ENCODE peak calls at places on chromosomes 13 and 19, in seven cellular contexts. K is PC-9, P is substantia nigra, I is transverse colon, S is breast epithelium, F is ovary, T is A549. G is an unnamed sample.
A peak's percentile ranks its signal among the peaks of the same experiment; 100 is the strongest.

GRCh38 chr13:35489050-35489449 is 12.6 kb upstream of the MAB21L1 start:
- DNase-seq in K (no peak), S (no peak), F (no peak), P (no peak), I (no peak), T (no peak), G (no peak)

GRCh38 chr19:35872180-35872579 is 3.8 kb downstream of the APLP1 start:
- DNase-seq in I (no peak), T (peak; percentile 56), F (no peak), S (no peak), K (no peak), P (no peak), G (no peak)

GRCh38 chr13:30363725-30364124 is 56.4 kb upstream of the KATNAL1 start:
- DNase-seq in F (no peak), I (no peak), K (no peak), P (no peak), T (no peak), S (no peak), G (no peak)

GRCh38 chr13:113916330-113916815 is 52.5 kb upstream of the GAS6 start:
- DNase-seq in I (no peak), T (peak; percentile 12), P (no peak), S (no peak), K (no peak), F (no peak), G (peak; percentile 58)

GRCh38 chr13:40399756-40400155 is 266.7 kb downstream of the FOXO1 start:
- DNase-seq in K (peak; percentile 6), S (no peak), T (no peak), F (no peak), P (no peak), I (no peak), G (no peak)

GRCh38 chr13:28574617-28575142 is 79.8 kb upstream of the FLT1 start:
- DNase-seq in F (no peak), K (no peak), S (no peak), T (peak; percentile 86), I (peak; percentile 46), P (no peak), G (peak; percentile 96)

GRCh38 chr13:46478641-46479040 is 74.3 kb upstream of the LRCH1 start:
- DNase-seq in K (no peak), T (no peak), F (no peak), P (no peak), I (no peak), S (no peak), G (no peak)

GRCh38 chr19:49422407-49423277 is 599 bp downstream of the PTH2 start:
- DNase-seq in T (peak; percentile 89), P (no peak), K (no peak), S (no peak), F (no peak), I (no peak), G (no peak)

GRCh38 chr19:34495416-34495815 is 13.9 kb downstream of the WTIP start:
- DNase-seq in T (no peak), I (no peak), S (no peak), F (no peak), P (no peak), K (no peak), G (no peak)

GRCh38 chr19:35265126-35265995 is 3.4 kb upstream of the USF2 start:
- DNase-seq in K (no peak), I (peak; percentile 8), F (no peak), T (no peak), P (no peak), S (peak; percentile 52), G (no peak)

GRCh38 chr13:109708014-109708617 is 78.3 kb downstream of the IRS2 start:
- DNase-seq in I (no peak), F (no peak), T (no peak), P (no peak), S (no peak), K (no peak), G (no peak)

GRCh38 chr19:33498391-33499000 is 23.1 kb downstream of the PEPD start:
- DNase-seq in T (no peak), S (no peak), F (no peak), P (no peak), I (no peak), K (no peak), G (no peak)

GRCh38 chr13:52809310-52809769 is 39.1 kb downstream of the PCDH8 start:
- DNase-seq in P (peak; percentile 55), I (peak; percentile 61), S (peak; percentile 59), K (peak; percentile 58), T (peak; percentile 73), F (no peak), G (peak; percentile 55)

GRCh38 chr13:53150568-53150967 is 122.0 kb downstream of the OLFM4 start:
- DNase-seq in K (no peak), S (no peak), I (no peak), T (no peak), P (no peak), F (no peak), G (no peak)

GRCh38 chr19:41735071-41735623 is 20.2 kb upstream of the CEACAM6 start:
- DNase-seq in I (no peak), T (no peak), P (no peak), S (no peak), K (no peak), F (no peak), G (no peak)

GRCh38 chr13:65808061-65808460 is 1422.1 kb downstream of the PCDH9 start:
- DNase-seq in K (no peak), S (no peak), I (no peak), T (no peak), F (no peak), P (no peak), G (no peak)

GRCh38 chr13:36674337-36675212 is 755 bp downstream of the SERTM1 start:
- DNase-seq in I (no peak), S (no peak), T (no peak), P (no peak), F (no peak), K (no peak), G (no peak)

GRCh38 chr19:44604241-44604640 is 9.1 kb upstream of the IGSF23 start:
- DNase-seq in I (no peak), K (no peak), P (no peak), S (no peak), T (no peak), F (no peak), G (no peak)
- H3K27ac ChIP-seq in I (no peak overlapping the region), K (no peak overlapping the region), P (no peak overlapping the region), S (no peak overlapping the region), T (no peak overlapping the region), F (no peak overlapping the region), G (peak overlapping the region; percentile 41)

GRCh38 chr13:42990147-42990990 is 1.7 kb downstream of the EPSTI1 start:
- DNase-seq in T (no peak), S (no peak), P (no peak), F (no peak), I (no peak), K (no peak), G (no peak)
- H3K27ac ChIP-seq in T (no peak overlapping the region), S (peak overlapping the region; percentile 85), P (no peak overlapping the region), F (no peak overlapping the region), I (peak overlapping the region; percentile 98), K (no peak overlapping the region), G (no peak overlapping the region)

GRCh38 chr19:47725759-47726401 is 12.7 kb downstream of the EHD2 start:
- DNase-seq in I (no peak), F (no peak), T (peak; percentile 53), P (no peak), K (no peak), S (no peak), G (peak; percentile 84)

GRCh38 chr19:47719047-47719885 is 6.0 kb downstream of the EHD2 start:
- DNase-seq in F (peak; percentile 97), S (peak; percentile 72), I (peak; percentile 80), K (no peak), P (peak; percentile 57), T (peak; percentile 91), G (peak; percentile 91)

GRCh38 chr19:47723573-47723923 is 10.3 kb downstream of the EHD2 start:
- DNase-seq in P (no peak), T (peak; percentile 92), K (peak; percentile 58), S (no peak), F (peak; percentile 69), I (peak; percentile 59), G (peak; percentile 60)

GRCh38 chr19:47716270-47716937 is 3.2 kb downstream of the EHD2 start:
- DNase-seq in P (no peak), T (no peak), I (no peak), K (no peak), S (no peak), F (no peak), G (no peak)

DNA sequence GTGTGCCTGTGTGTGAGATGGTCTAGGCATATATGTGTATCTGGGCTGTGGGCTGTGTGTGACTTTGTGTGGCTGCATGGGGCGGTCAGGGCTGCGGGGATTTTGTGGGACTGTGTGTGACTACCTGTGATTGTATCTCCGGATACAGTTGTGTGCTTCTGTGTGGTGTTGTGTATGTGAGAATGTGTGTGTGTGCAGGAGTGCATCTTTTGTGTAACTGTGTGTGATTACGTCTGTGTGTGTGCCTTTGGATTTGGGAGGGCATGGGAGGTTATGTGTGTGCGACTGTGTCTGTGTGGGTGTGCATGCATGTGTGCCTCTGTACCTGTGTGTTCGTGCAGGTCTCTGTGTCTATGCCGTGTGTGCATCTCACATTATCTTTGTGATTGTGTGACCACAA is 7.4 kb downstream of the EHD2 start:
- DNase-seq in F (no peak), T (no peak), K (no peak), I (no peak), S (no peak), P (no peak), G (no peak)
- H3K27ac ChIP-seq in F (peak overlapping the region; percentile 6), T (peak overlapping the region; percentile 96), K (no peak overlapping the region), I (peak overlapping the region; percentile 88), S (peak overlapping the region; percentile 97), P (no peak overlapping the region), G (peak overlapping the region; percentile 94)

GRCh38 chr19:1017906-1018305 is 3.0 kb downstream of the TMEM259 start:
- DNase-seq in K (no peak), T (no peak), F (no peak), I (no peak), P (no peak), S (no peak), G (no peak)

GRCh38 chr19:1015782-1016646 is 4.9 kb downstream of the TMEM259 start:
- DNase-seq in S (no peak), F (no peak), T (no peak), K (no peak), I (peak; percentile 36), P (no peak), G (no peak)

GRCh38 chr19:1016647-1017114 is 4.2 kb downstream of the TMEM259 start:
- DNase-seq in P (no peak), T (peak; percentile 60), S (no peak), K (no peak), I (peak; percentile 60), F (no peak), G (no peak)

GRCh38 chr19:1018393-1018792 is 2.5 kb downstream of the TMEM259 start:
- DNase-seq in I (no peak), F (no peak), K (no peak), T (no peak), P (no peak), S (no peak), G (no peak)

DNA sequence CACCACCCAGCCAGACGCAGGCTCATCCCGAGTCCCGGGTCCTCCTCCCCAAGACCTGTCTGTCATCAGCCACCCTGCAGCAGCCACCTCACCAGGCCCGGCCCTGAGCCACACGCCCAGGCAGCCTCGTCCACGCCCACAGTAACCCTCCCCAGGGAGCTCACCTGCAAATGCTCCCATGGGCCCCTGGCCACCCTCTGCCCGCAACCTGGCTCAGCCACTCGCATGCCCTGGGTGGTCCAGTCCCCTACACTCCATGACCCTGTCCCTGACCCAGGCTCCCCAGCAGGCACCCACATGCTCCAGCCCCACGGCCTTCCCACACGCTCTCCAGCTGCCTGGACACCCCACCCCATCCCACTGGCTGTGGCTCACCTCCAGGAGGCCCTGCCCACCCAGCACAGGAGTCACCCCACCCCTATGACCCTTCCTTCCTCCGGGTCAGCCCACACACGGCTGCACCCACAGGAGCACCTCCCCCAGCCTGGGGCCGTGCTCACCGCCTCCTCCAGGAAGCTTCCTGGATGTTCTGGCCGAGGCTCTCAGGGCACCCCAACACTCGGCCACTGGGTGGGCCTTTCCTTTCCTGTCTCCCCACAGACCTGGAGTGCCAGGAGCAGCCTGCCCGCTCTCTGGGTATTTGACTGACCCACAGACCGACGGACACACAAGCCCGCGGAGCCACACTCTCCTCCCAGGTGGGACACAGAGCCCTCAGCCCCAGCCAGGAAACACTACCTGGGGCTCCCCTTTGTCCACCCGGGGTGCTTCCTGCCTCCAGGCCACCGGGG is 3.6 kb downstream of the TMEM259 start:
- DNase-seq in I (peak; percentile 71), K (peak; percentile 81), S (no peak), F (no peak), T (no peak), P (no peak), G (no peak)
- H3K27ac ChIP-seq in I (peak overlapping the region; percentile 37), K (peak overlapping the region; percentile 46), S (peak overlapping the region; percentile 77), F (no peak overlapping the region), T (peak overlapping the region; percentile 62), P (no peak overlapping the region), G (peak overlapping the region; percentile 81)

G was measured in epithelial cell of prostate.